ENCODE peak calls at places on chromosome 7, in seven cellular contexts. One of them, this sample, is unnamed.

GRCh38 chr7:150719960-150720891 is 3.8 kb downstream of the GIMAP1 start:
- DNase-seq in heart left ventricle: no peak
- DNase-seq in K562: no peak
- DNase-seq in body of pancreas: no peak
- DNase-seq in GM12891: no peak
- DNase-seq in tibial nerve: no peak
- DNase-seq in A549: no peak
- DNase-seq in this sample: no peak

GRCh38 chr7:30027065-30027456 is 559 bp upstream of the FKBP14 start:
- DNase-seq in K562: no peak
- DNase-seq in tibial nerve: no peak
- DNase-seq in GM12891: no peak
- DNase-seq in heart left ventricle: no peak
- DNase-seq in A549: peak
- DNase-seq in body of pancreas: peak
- DNase-seq in this sample: peak

GRCh38 chr7:44965937-44966730 is 12.7 kb downstream of the MYO1G start:
- DNase-seq in GM12891: no peak
- DNase-seq in A549: no peak
- DNase-seq in heart left ventricle: no peak
- DNase-seq in K562: no peak
- DNase-seq in tibial nerve: no peak
- DNase-seq in body of pancreas: no peak
- DNase-seq in this sample: no peak

GRCh38 chr7:44587843-44588711 is 6.0 kb upstream of the TMED4 start:
- DNase-seq in body of pancreas: peak
- DNase-seq in A549: peak
- DNase-seq in tibial nerve: no peak
- DNase-seq in GM12891: no peak
- DNase-seq in K562: peak
- DNase-seq in heart left ventricle: no peak
- DNase-seq in this sample: no peak

GRCh38 chr7:79934727-79935126 is 199.9 kb upstream of the GNAI1 start:
- DNase-seq in K562: no peak
- DNase-seq in heart left ventricle: no peak
- DNase-seq in GM12891: no peak
- DNase-seq in tibial nerve: no peak
- DNase-seq in body of pancreas: no peak
- DNase-seq in A549: no peak
- DNase-seq in this sample: no peak

GRCh38 chr7:651032-651728 is 75.3 kb upstream of the DNAAF5 start:
- DNase-seq in heart left ventricle: no peak
- DNase-seq in A549: no peak
- DNase-seq in K562: no peak
- DNase-seq in tibial nerve: no peak
- DNase-seq in body of pancreas: no peak
- DNase-seq in GM12891: no peak
- DNase-seq in this sample: no peak

GRCh38 chr7:13979671-13980438 is 9.6 kb downstream of the ETV1 start:
- DNase-seq in heart left ventricle: no peak
- DNase-seq in tibial nerve: no peak
- DNase-seq in K562: peak
- DNase-seq in GM12891: no peak
- DNase-seq in body of pancreas: no peak
- DNase-seq in A549: no peak
- DNase-seq in this sample: no peak

GRCh38 chr7:151080091-151080521 is 503 bp downstream of the FASTK start:
- DNase-seq in A549: peak
- DNase-seq in GM12891: no peak
- DNase-seq in tibial nerve: no peak
- DNase-seq in K562: peak
- DNase-seq in body of pancreas: no peak
- DNase-seq in heart left ventricle: no peak
- DNase-seq in this sample: no peak

GRCh38 chr7:95205821-95206220 is 118.5 kb downstream of the PON1 start:
- DNase-seq in body of pancreas: no peak
- DNase-seq in tibial nerve: no peak
- DNase-seq in GM12891: no peak
- DNase-seq in heart left ventricle: no peak
- DNase-seq in A549: peak
- DNase-seq in K562: no peak
- DNase-seq in this sample: peak

GRCh38 chr7:104625956-104626355 is 297.6 kb downstream of the LHFPL3 start:
- DNase-seq in K562: no peak
- DNase-seq in tibial nerve: no peak
- DNase-seq in body of pancreas: no peak
- DNase-seq in A549: no peak
- DNase-seq in heart left ventricle: no peak
- DNase-seq in GM12891: no peak
- DNase-seq in this sample: no peak

GRCh38 chr7:81822811-81823210 is 53.0 kb upstream of the HGF start:
- DNase-seq in K562: no peak
- DNase-seq in body of pancreas: no peak
- DNase-seq in tibial nerve: no peak
- DNase-seq in A549: no peak
- DNase-seq in GM12891: no peak
- DNase-seq in heart left ventricle: no peak
- DNase-seq in this sample: no peak
- TF ChIP-seq POLR2A in K562: no peak
- TF ChIP-seq POLR2A in body of pancreas: no peak
- TF ChIP-seq POLR2A in tibial nerve: no peak
- TF ChIP-seq POLR2A in A549: no peak
- TF ChIP-seq POLR2A in GM12891: no peak
- TF ChIP-seq POLR2A in heart left ventricle: no peak
- TF ChIP-seq POLR2A in this sample: no peak

GRCh38 chr7:32892521-32893224 is 1.1 kb upstream of the KBTBD2 start:
- DNase-seq in K562: peak
- DNase-seq in GM12891: no peak
- DNase-seq in heart left ventricle: peak
- DNase-seq in body of pancreas: peak
- DNase-seq in A549: peak
- DNase-seq in tibial nerve: no peak
- DNase-seq in this sample: peak
- TF ChIP-seq POLR2A in K562: peak
- TF ChIP-seq POLR2A in GM12891: peak
- TF ChIP-seq POLR2A in heart left ventricle: no peak
- TF ChIP-seq POLR2A in body of pancreas: no peak
- TF ChIP-seq POLR2A in A549: no peak
- TF ChIP-seq POLR2A in tibial nerve: no peak
- TF ChIP-seq POLR2A in this sample: peak

GRCh38 chr7:130937016-130937415 is 203.0 kb upstream of the KLF14 start:
- DNase-seq in K562: no peak
- DNase-seq in body of pancreas: no peak
- DNase-seq in A549: no peak
- DNase-seq in heart left ventricle: no peak
- DNase-seq in GM12891: no peak
- DNase-seq in tibial nerve: no peak
- DNase-seq in this sample: no peak

GRCh38 chr7:130936202-130936931 is 202.4 kb upstream of the KLF14 start:
- DNase-seq in body of pancreas: no peak
- DNase-seq in heart left ventricle: no peak
- DNase-seq in tibial nerve: no peak
- DNase-seq in K562: no peak
- DNase-seq in A549: no peak
- DNase-seq in GM12891: no peak
- DNase-seq in this sample: no peak

GRCh38 chr7:130937830-130938229 is 203.8 kb upstream of the KLF14 start:
- DNase-seq in K562: no peak
- DNase-seq in heart left ventricle: no peak
- DNase-seq in A549: no peak
- DNase-seq in tibial nerve: no peak
- DNase-seq in body of pancreas: no peak
- DNase-seq in GM12891: no peak
- DNase-seq in this sample: no peak

GRCh38 chr7:130933919-130934318 is 199.9 kb upstream of the KLF14 start:
- DNase-seq in GM12891: no peak
- DNase-seq in A549: no peak
- DNase-seq in heart left ventricle: no peak
- DNase-seq in K562: no peak
- DNase-seq in body of pancreas: no peak
- DNase-seq in tibial nerve: no peak
- DNase-seq in this sample: no peak

GRCh38 chr7:130935564-130936157 is 201.7 kb upstream of the KLF14 start:
- DNase-seq in heart left ventricle: no peak
- DNase-seq in GM12891: no peak
- DNase-seq in A549: no peak
- DNase-seq in tibial nerve: no peak
- DNase-seq in body of pancreas: peak
- DNase-seq in K562: peak
- DNase-seq in this sample: no peak
- TF ChIP-seq POLR2A in heart left ventricle: no peak
- TF ChIP-seq POLR2A in GM12891: peak
- TF ChIP-seq POLR2A in A549: no peak
- TF ChIP-seq POLR2A in tibial nerve: no peak
- TF ChIP-seq POLR2A in body of pancreas: no peak
- TF ChIP-seq POLR2A in K562: no peak
- TF ChIP-seq POLR2A in this sample: no peak

GRCh38 chr7:76165106-76165972 is 36.4 kb upstream of the SRRM3 start:
- DNase-seq in GM12891: no peak
- DNase-seq in A549: no peak
- DNase-seq in heart left ventricle: no peak
- DNase-seq in tibial nerve: peak
- DNase-seq in body of pancreas: no peak
- DNase-seq in K562: no peak
- DNase-seq in this sample: no peak

GRCh38 chr7:76165973-76166403 is 35.7 kb upstream of the SRRM3 start:
- DNase-seq in GM12891: no peak
- DNase-seq in tibial nerve: peak
- DNase-seq in A549: no peak
- DNase-seq in K562: no peak
- DNase-seq in heart left ventricle: no peak
- DNase-seq in body of pancreas: no peak
- DNase-seq in this sample: no peak

DNA sequence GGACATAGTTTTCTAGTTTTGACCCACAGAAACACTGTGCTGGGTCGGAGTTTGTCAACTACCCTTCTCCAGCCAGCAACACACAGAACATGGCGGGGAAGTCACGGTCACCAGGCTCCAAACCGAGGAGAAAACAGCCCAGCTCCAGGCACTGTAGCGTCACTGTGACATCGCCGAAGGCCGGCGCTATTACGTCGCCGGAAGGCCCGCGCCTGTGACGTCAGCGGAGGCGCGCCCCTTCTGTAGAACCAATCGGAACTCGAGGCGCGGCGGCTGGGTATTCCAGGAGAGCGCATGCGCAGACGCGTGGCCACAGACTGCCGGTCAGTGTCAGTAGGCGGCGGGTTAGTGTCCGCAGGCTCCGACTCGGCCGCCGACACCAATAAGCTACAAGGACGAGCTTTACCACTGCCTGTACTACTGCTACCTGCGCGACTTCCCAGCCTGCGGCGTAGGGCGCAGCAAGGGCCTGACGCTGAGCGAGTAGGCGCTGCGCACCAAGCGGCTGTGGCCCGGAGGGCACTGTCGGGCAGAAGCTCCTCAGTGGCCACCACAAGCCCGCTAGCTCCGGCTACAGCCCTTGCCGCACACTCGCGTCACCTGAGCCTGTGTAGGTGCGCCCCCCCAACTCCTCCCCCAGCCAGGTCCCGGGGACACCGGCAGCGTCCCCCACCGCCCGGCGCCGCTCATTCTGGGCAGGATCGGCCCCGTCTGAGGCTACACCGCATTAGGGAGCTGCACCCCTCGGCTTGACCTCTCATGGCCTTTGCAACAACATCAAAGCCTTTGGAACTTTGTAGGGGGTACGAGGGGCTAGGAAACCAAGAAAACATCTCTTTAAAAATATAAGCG is 35.1 kb upstream of the SRRM3 start:
- DNase-seq in heart left ventricle: peak
- DNase-seq in GM12891: peak
- DNase-seq in tibial nerve: peak
- DNase-seq in body of pancreas: peak
- DNase-seq in K562: peak
- DNase-seq in A549: peak
- DNase-seq in this sample: peak
- TF ChIP-seq POLR2A in heart left ventricle: peak
- TF ChIP-seq POLR2A in GM12891: no peak
- TF ChIP-seq POLR2A in tibial nerve: peak
- TF ChIP-seq POLR2A in body of pancreas: peak
- TF ChIP-seq POLR2A in K562: peak
- TF ChIP-seq POLR2A in A549: peak
- TF ChIP-seq POLR2A in this sample: peak

This sample was measured in H54.